ENCODE peak calls at places on chromosomes 3 and 15, in six cellular contexts. B, T, O, K, C and L are unnamed samples.

GRCh38 chr3:149368201-149368849 is 9.1 kb downstream of the TM4SF1 start:
- DNase-seq in B (no peak), O (peak; percentile 47), T (no peak), K (no peak), C (peak; percentile 46), L (no peak)

GRCh38 chr3:194730369-194730768 is 44.7 kb downstream of the FAM43A start:
- DNase-seq in K (peak; percentile 58), B (no peak), C (peak; percentile 74), T (no peak), O (peak; percentile 15), L (no peak)

GRCh38 chr3:172546105-172546504 is 22.9 kb upstream of the TNFSF10 start:
- DNase-seq in B (no peak), O (no peak), K (no peak), T (no peak), C (no peak), L (no peak)

GRCh38 chr15:100879046-100879445 is 585 bp upstream of the ALDH1A3 start:
- DNase-seq in T (no peak), K (peak; percentile 23), O (no peak), B (no peak), C (peak; percentile 35), L (no peak)

GRCh38 chr3:120344349-120344748 is 4.8 kb downstream of the LRRC58 start:
- DNase-seq in C (no peak), T (no peak), K (no peak), O (peak; percentile 30), B (no peak), L (no peak)

GRCh38 chr3:101833446-101833974 is 15.8 kb upstream of the NFKBIZ start:
- DNase-seq in T (no peak), C (no peak), O (no peak), B (no peak), K (no peak), L (no peak)

GRCh38 chr3:53799338-53799865 is 46.8 kb downstream of the CHDH start:
- DNase-seq in B (no peak), T (no peak), O (no peak), C (no peak), K (no peak), L (no peak)

GRCh38 chr3:109178701-109179100 is 42.2 kb downstream of the C3orf85 start:
- DNase-seq in K (no peak), T (no peak), O (no peak), C (no peak), B (no peak), L (no peak)

GRCh38 chr3:9569054-9569453 is 15.4 kb upstream of the LHFPL4 start:
- DNase-seq in B (no peak), K (no peak), C (no peak), T (no peak), O (no peak), L (no peak)

GRCh38 chr3:143510601-143511000 is 337.7 kb downstream of the SLC9A9 start:
- DNase-seq in T (no peak), C (no peak), B (no peak), O (no peak), K (no peak), L (no peak)

GRCh38 chr3:45915518-45916231 is 27.6 kb upstream of the CXCR6 start:
- DNase-seq in C (peak; percentile 54), O (peak; percentile 90), B (no peak), T (no peak), K (no peak), L (peak; percentile 64)

GRCh38 chr3:101104334-101104733 is 111.1 kb upstream of the ABI3BP start:
- DNase-seq in C (no peak), T (no peak), B (no peak), K (no peak), O (no peak), L (no peak)

GRCh38 chr3:61777483-61777882 is 216.1 kb downstream of the PTPRG start:
- DNase-seq in B (no peak), O (no peak), T (no peak), C (no peak), K (no peak), L (no peak)

GRCh38 chr3:61774279-61774890 is 213.0 kb downstream of the PTPRG start:
- DNase-seq in B (no peak), O (no peak), K (no peak), C (no peak), T (no peak), L (no peak)

GRCh38 chr3:61776390-61776789 is 215.0 kb downstream of the PTPRG start:
- DNase-seq in B (no peak), C (no peak), K (no peak), O (peak; percentile 17), T (no peak), L (no peak)

GRCh38 chr3:61780455-61781239 is 219.3 kb downstream of the PTPRG start:
- DNase-seq in O (no peak), K (no peak), C (no peak), B (no peak), T (no peak), L (no peak)

DNA sequence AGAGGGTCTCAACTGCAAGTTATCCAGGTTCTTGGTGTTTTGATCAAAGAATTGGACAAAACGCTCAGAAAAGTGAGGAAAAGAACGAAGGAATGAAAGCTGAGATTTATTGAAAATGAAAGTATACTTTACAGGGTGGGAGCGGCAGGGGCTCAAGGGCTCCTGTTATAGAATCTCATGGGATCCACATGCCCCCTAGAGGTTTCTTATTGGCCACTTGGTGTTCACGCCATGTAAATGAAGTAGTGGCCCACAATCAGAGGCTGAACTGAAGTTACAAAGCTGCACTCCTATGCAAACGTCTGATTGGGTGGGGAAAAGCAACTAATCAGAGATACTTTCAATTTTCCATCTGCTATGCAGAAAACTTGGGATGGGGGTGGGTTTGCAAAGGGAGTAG is 216.7 kb downstream of the PTPRG start:
- DNase-seq in O (no peak), C (no peak), K (no peak), T (no peak), B (no peak), L (no peak)
- TF ChIP-seq CTCF in O (no peak), C (no peak), K (no peak), T (no peak), B (no peak), L (no peak)

GRCh38 chr15:59764775-59765174 is 75.7 kb upstream of the BNIP2 start:
- DNase-seq in K (no peak), B (no peak), O (no peak), C (no peak), T (no peak), L (no peak)
- TF ChIP-seq CTCF in K (no peak), B (no peak), O (no peak), C (no peak), T (no peak), L (no peak)

GRCh38 chr15:51829360-51830278 is at the start of gene TMOD3:
- DNase-seq in C (peak; percentile 98), B (peak; percentile 98), T (peak; percentile 92), O (peak; percentile 95), K (peak; percentile 93), L (peak; percentile 87)
- TF ChIP-seq CTCF in C (no peak), B (no peak), T (peak; percentile 38), O (peak; percentile 4), K (peak; percentile 21), L (no peak)

DNA sequence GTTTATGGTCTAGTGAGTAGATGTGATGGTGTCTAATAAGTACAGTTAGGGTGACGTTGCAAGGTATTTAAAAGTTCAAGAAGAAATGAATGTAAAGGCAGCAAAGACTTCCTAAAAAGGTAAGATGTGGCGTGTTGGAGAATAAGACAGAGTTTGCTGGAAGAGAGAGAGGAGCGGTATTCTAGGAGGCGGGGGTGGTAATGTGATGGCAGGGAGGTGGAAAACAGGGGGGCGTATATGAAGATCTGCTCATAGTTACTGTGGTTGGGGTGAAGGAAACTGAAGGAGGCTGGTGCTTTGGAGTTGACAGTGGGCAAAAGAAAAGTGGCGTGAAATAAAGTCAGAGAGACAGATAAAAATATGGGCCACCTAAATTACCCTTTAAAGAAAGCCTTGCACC is 164.9 kb upstream of the LRRN1 start:
- DNase-seq in B (no peak), T (no peak), O (no peak), C (no peak), K (no peak), L (no peak)
- TF ChIP-seq CTCF in B (no peak), T (no peak), O (no peak), C (no peak), K (no peak), L (no peak)

DNA sequence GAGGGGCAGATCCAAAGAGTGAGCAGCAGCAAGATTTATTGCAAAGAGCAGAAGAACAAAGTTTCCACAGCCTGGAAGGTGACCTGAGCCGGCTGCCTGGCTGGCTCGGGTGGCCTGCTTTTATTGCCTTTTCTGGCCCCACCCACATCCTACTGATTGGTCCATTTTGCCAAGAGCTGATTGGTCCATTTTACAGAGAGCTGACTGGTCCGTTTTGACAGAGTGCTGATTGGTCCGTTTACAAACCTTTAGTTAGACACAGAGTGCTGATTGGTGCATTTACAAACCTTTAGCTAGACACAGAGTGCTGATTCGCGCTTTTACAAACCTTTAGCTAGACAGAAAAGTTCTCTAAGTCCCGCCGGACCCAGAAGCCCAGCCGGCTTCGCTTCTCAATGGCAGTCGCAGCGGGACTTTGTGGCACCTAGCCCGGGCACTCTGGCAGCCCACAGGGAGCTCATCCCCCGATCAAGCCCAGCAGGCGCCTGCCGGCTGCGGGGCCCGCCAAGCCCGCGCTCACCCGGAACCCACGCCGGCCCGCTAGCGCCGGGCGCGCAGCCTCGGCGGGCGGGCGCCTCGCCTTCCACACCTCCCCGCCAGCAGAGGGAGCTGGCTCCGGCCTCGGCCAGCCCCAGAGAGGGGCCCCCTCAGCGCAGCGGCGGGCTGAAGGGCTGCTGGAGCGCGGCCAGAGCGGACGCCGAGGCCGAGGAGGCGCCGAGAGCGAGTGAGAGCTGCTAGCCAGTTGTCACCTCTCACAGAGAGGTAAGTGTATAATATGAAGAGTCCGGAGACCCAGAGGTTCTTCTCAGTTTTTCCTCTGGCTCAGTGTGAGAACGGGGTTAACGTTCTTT is 339.2 kb downstream of the CHL1 start:
- DNase-seq in T (no peak), B (peak; percentile 80), O (peak; percentile 43), C (peak; percentile 26), K (peak; percentile 61), L (no peak)
- TF ChIP-seq CTCF in T (no peak), B (no peak), O (no peak), C (no peak), K (peak; percentile 61), L (no peak)

DNA sequence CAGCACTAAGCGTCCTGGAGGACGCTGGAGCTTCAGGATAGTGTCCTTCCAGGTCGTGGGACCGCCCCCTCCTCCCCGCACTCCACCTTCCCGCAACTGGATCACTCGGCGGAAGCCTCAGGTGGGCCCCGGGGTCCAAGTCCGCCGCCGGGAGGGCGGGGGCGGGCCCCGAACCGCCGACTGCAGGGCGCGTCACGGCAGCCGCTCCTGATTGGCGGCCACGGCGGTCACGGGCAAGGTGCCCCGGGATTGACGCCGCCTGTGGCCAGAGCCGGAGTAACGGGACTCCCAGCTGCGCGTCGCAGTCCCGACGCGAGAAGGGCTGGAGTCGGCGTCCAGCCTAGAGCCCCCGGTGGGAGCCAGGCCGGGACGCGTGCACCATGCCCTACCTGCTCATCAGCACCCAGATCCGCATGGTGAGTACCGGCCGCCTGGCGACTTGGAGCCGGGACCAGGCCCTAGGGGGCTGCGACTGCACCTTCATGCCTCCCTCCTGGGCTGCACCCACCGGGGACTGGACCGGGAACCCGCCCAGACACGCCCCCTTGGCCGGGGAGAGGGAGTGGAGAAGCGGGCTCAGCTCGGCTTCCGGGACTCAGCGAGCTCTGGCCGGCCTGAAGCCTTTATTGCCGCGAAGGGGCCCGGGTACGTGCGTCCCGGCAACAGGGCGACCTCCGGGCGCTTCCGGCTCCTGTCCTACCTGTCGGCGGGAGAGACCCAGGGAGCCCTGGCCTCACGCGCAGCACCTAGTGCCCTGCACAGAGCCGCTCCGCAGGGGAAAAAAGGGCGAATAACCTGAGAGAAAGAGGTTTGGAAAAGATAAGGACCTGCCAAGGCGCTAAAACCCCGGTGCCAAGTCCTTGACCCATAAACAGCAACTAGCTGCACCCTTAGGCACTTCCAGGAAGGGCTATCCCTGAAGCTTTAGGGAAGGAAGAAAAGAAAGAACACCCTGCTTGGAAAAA is at the start of gene GCHFR:
- DNase-seq in C (peak; percentile 91), O (peak; percentile 86), B (peak; percentile 92), K (peak; percentile 85), T (peak; percentile 78), L (peak; percentile 54)
- TF ChIP-seq CTCF in C (no peak), O (peak; percentile 23), B (peak; percentile 47), K (peak; percentile 47), T (peak; percentile 58), L (peak; percentile 11)